ENCODE peak calls at places on chromosomes 5 and 9, in six cellular contexts. R is cardiac muscle cell, J is HepG2, F is Peyer's patch, D is heart left ventricle, V is body of pancreas. Y is an unnamed sample. For H3K4me1, the result is how much of the 10 kb centered on the place peaks cover.

GRCh38 chr5:124353016-124353415 is 393.4 kb downstream of the ZNF608 start:
- DNase-seq in V (no peak), F (no peak), J (no peak), D (no peak), R (no peak), Y (no peak)

GRCh38 chr9:126301985-126302603 is 24.5 kb upstream of the MVB12B start:
- DNase-seq in V (peak), J (peak), F (peak), D (peak), R (peak), Y (peak)

GRCh38 chr5:123157797-123158528 is 68.9 kb downstream of the PRDM6 start:
- DNase-seq in R (no peak), D (no peak), J (no peak), V (no peak), F (no peak), Y (no peak)

GRCh38 chr9:69168709-69169217 is 5.3 kb upstream of the TJP2 start:
- DNase-seq in F (peak), R (no peak), D (no peak), V (no peak), J (peak), Y (peak)

GRCh38 chr5:35312281-35312680 is 82.0 kb upstream of the PRLR start:
- DNase-seq in R (no peak), D (no peak), F (no peak), J (no peak), V (no peak), Y (no peak)

GRCh38 chr9:115132648-115133047 is 14.7 kb upstream of the TNC start:
- DNase-seq in F (no peak), R (no peak), J (no peak), D (peak), V (no peak), Y (no peak)

GRCh38 chr9:26324787-26325186 is 567.8 kb downstream of the CAAP1 start:
- DNase-seq in D (no peak), J (no peak), V (no peak), R (no peak), F (no peak), Y (no peak)

GRCh38 chr9:81116340-81117207 is 572.8 kb downstream of the TLE1 start:
- DNase-seq in D (no peak), V (no peak), R (no peak), F (no peak), J (no peak), Y (no peak)

GRCh38 chr9:107827884-107828283 is 338.3 kb upstream of the KLF4 start:
- DNase-seq in J (no peak), V (no peak), F (no peak), D (no peak), R (no peak), Y (no peak)

GRCh38 chr5:112388739-112389138 is 30.3 kb downstream of the EPB41L4A start:
- DNase-seq in R (no peak), V (no peak), J (no peak), D (no peak), F (no peak), Y (no peak)

GRCh38 chr5:180389252-180390101 is 36.3 kb upstream of the GFPT2 start:
- DNase-seq in D (peak), F (no peak), R (no peak), V (no peak), J (no peak), Y (no peak)

GRCh38 chr5:151770383-151771258 is 1.1 kb upstream of the G3BP1 start:
- DNase-seq in V (peak), D (peak), F (peak), J (no peak), R (peak), Y (peak)

GRCh38 chr9:81693639-81694378 is 4.5 kb upstream of the TLE1 start:
- DNase-seq in R (no peak), D (no peak), F (no peak), J (no peak), V (no peak), Y (no peak)

GRCh38 chr5:139299477-139299876 is 5.9 kb downstream of the MATR3 start:
- DNase-seq in F (no peak), D (no peak), J (no peak), R (no peak), V (no peak), Y (no peak)

GRCh38 chr5:433836-434235 is 9.1 kb upstream of the EXOC3 start:
- DNase-seq in D (no peak), F (peak), R (no peak), J (no peak), V (no peak), Y (no peak)

GRCh38 chr5:68074048-68074632 is 141.4 kb upstream of the PIK3R1 start:
- DNase-seq in R (no peak), J (no peak), D (no peak), F (peak), V (peak), Y (no peak)

GRCh38 chr9:99398241-99398640 is 176.2 kb downstream of the SEC61B start:
- DNase-seq in D (no peak), V (no peak), R (no peak), J (no peak), F (no peak), Y (no peak)

GRCh38 chr9:126652140-126652558 is 38.4 kb downstream of the LMX1B start:
- DNase-seq in F (peak), R (no peak), J (no peak), V (peak), D (no peak), Y (peak)

GRCh38 chr9:105663914-105664313 is 1.7 kb downstream of the TAL2 start:
- DNase-seq in F (no peak), J (no peak), V (no peak), D (no peak), R (no peak), Y (no peak)

GRCh38 chr5:174414315-174414710 is 310.1 kb upstream of the MSX2 start:
- DNase-seq in D (no peak), F (no peak), V (no peak), R (peak), J (no peak), Y (no peak)

GRCh38 chr9:137188490-137189296 is at the start of the genes ANAPC2 and SSNA1:
- DNase-seq in J (peak), V (peak), F (peak), R (peak), D (peak), Y (peak)
- TF ChIP-seq CTCF in J (peak), V (no peak), F (peak), R (peak), D (peak), Y (peak)

DNA sequence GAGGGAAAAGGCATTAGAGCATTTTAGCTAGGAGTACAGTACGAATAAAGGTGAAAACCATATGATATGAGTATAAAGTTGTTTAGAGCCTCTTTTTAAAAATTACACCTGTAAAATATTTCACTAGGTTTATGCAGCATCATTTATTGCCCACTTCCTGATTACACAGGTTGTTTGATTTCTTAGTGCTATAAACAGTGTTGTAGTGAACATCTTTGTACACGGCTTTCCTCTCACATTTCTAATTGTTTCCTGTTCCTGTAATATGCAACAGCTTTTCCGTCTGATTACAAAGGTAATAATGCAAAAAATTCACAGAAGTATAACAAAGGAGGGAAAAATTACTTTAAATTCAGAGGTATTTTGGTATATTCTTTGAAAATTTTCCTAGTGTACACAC is 13.0 kb downstream of the STOM start:
- DNase-seq in J (no peak), F (no peak), D (no peak), V (no peak), R (no peak), Y (no peak)
- H3K4me1 ChIP-seq in J (under half), F (under half), D (half or more), V (under half), R (under half), Y (under half)

GRCh38 chr5:55316289-55316688 is 8.5 kb downstream of the MTREX start:
- DNase-seq in D (no peak), R (no peak), V (no peak), J (no peak), F (no peak), Y (no peak)
- TF ChIP-seq CTCF in D (no peak), R (no peak), V (no peak), J (no peak), F (no peak), Y (no peak)

DNA sequence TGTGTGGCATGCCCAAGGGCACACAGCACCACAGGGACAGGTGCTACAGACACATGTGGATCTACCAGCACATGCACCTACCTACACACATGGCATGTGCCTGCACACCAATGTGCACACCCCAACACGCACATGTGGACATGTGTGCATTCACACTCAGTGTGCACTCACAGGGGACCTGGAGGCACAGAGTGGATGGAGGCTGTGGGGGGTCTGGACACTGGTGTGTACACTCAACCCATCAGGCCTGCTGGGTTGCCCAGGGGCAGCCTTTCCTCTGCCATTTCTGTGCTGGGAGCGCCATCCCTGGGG is 1.7 kb downstream of the CRB2 start:
- DNase-seq in V (no peak), J (no peak), R (no peak), D (no peak), F (no peak), Y (no peak)
- H3K4me1 ChIP-seq in V (under half), J (half or more), R (half or more), D (under half), F (under half), Y (under half)

DNA sequence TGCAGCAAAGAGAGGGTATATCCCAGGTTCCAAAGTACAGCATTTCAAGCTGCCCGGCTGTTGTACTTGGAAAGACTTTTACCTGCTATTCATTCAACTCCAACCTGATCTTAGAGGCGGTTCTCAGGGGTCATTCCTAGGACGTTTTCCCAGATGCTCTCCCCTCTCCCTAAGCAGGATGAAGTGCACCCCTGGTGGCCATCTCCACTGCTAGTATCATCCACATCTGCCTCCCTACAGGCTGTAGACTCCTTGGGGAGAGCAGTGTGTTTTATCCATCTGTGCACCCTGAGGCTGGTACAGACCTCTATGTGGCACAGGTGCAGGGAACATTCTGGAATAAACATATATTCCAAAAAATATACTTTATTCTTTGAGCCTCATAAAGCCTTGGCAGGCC is 56.8 kb downstream of the PTPN3 start:
- DNase-seq in J (peak), R (no peak), F (no peak), D (no peak), V (no peak), Y (no peak)
- TF ChIP-seq CTCF in J (no peak), R (no peak), F (no peak), D (no peak), V (no peak), Y (no peak)